ENCODE peak calls at places on chromosome 14, in four cellular contexts. One of them, this sample, is unnamed. For H4K20me1, the result is how much of the 10 kb centered on the place peaks cover.

GRCh38 chr14:70934084-70934483 is 26.8 kb downstream of the PCNX1 start:
- DNase-seq in SK-N-SH: no peak
- DNase-seq in neural progenitor cell: no peak
- DNase-seq in osteoblast: no peak
- DNase-seq in this sample: no peak

GRCh38 chr14:81435048-81435577 is 35.0 kb upstream of the STON2 start:
- DNase-seq in SK-N-SH: no peak
- DNase-seq in neural progenitor cell: no peak
- DNase-seq in osteoblast: no peak
- DNase-seq in this sample: no peak

GRCh38 chr14:21059842-21060589 is 2.4 kb downstream of the RNASE8 start:
- DNase-seq in SK-N-SH: no peak
- DNase-seq in neural progenitor cell: no peak
- DNase-seq in osteoblast: peak
- DNase-seq in this sample: no peak

GRCh38 chr14:68669644-68670343 is 123.1 kb downstream of the ZFP36L1 start:
- DNase-seq in neural progenitor cell: no peak
- DNase-seq in SK-N-SH: no peak
- DNase-seq in osteoblast: no peak
- DNase-seq in this sample: no peak

GRCh38 chr14:79278798-79279644 is 932.3 kb downstream of the DIO2 start:
- DNase-seq in SK-N-SH: peak
- DNase-seq in osteoblast: peak
- DNase-seq in neural progenitor cell: peak
- DNase-seq in this sample: peak

GRCh38 chr14:66379116-66379515 is 107.1 kb upstream of the CCDC196 start:
- DNase-seq in osteoblast: no peak
- DNase-seq in SK-N-SH: no peak
- DNase-seq in neural progenitor cell: peak
- DNase-seq in this sample: no peak

GRCh38 chr14:35339761-35340406 is 47.7 kb downstream of the PSMA6 start:
- DNase-seq in SK-N-SH: no peak
- DNase-seq in neural progenitor cell: no peak
- DNase-seq in osteoblast: no peak
- DNase-seq in this sample: no peak

GRCh38 chr14:24250354-24250753 is 7.9 kb upstream of the TINF2 start:
- DNase-seq in SK-N-SH: no peak
- DNase-seq in osteoblast: peak
- DNase-seq in neural progenitor cell: no peak
- DNase-seq in this sample: no peak

GRCh38 chr14:93619176-93619793 is 169.0 kb downstream of the PRIMA1 start:
- DNase-seq in neural progenitor cell: peak
- DNase-seq in osteoblast: no peak
- DNase-seq in SK-N-SH: peak
- DNase-seq in this sample: peak

GRCh38 chr14:59711083-59711482 is 134.5 kb upstream of the CCDC175 start:
- DNase-seq in SK-N-SH: no peak
- DNase-seq in osteoblast: no peak
- DNase-seq in neural progenitor cell: no peak
- DNase-seq in this sample: no peak

GRCh38 chr14:29717906-29718305 is 209.7 kb downstream of the PRKD1 start:
- DNase-seq in neural progenitor cell: no peak
- DNase-seq in osteoblast: no peak
- DNase-seq in SK-N-SH: no peak
- DNase-seq in this sample: no peak

GRCh38 chr14:101853455-101854018 is 92.0 kb downstream of the PPP2R5C start:
- DNase-seq in neural progenitor cell: peak
- DNase-seq in osteoblast: no peak
- DNase-seq in SK-N-SH: no peak
- DNase-seq in this sample: no peak

GRCh38 chr14:101852785-101853184 is 91.3 kb downstream of the PPP2R5C start:
- DNase-seq in osteoblast: no peak
- DNase-seq in neural progenitor cell: no peak
- DNase-seq in SK-N-SH: no peak
- DNase-seq in this sample: no peak

GRCh38 chr14:101855958-101856357 is 94.4 kb downstream of the PPP2R5C start:
- DNase-seq in neural progenitor cell: no peak
- DNase-seq in osteoblast: no peak
- DNase-seq in SK-N-SH: no peak
- DNase-seq in this sample: no peak

GRCh38 chr14:101851716-101852395 is 90.3 kb downstream of the PPP2R5C start:
- DNase-seq in osteoblast: no peak
- DNase-seq in SK-N-SH: no peak
- DNase-seq in neural progenitor cell: no peak
- DNase-seq in this sample: no peak

DNA sequence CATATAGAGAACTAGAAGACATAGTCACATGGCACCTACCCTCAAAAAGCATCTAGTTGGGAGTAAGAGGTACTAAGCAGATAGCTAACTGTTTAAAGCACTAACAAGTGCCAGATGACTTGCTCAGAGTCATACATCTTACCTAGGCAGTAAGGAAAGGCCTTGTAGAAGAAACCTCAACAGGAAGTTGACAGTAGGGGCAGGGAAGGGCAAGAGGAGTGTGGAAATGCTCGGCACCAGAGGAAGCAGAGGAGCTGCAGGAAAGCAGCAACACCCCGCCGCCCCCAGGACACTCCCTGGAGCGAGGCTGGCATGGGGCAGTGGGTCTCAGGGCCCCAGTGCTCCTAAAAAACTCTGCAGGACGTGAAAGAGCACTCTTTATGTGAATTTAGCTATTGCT is 92.9 kb downstream of the PPP2R5C start:
- DNase-seq in SK-N-SH: no peak
- DNase-seq in neural progenitor cell: no peak
- DNase-seq in osteoblast: peak
- DNase-seq in this sample: no peak
- H4K20me1 ChIP-seq in SK-N-SH: half or more
- H4K20me1 ChIP-seq in neural progenitor cell: half or more
- H4K20me1 ChIP-seq in osteoblast: under half
- H4K20me1 ChIP-seq in this sample: under half

GRCh38 chr14:56212541-56212940 is 94.3 kb downstream of the PELI2 start:
- DNase-seq in osteoblast: no peak
- DNase-seq in SK-N-SH: no peak
- DNase-seq in neural progenitor cell: no peak
- DNase-seq in this sample: no peak
- H4K20me1 ChIP-seq in osteoblast: under half
- H4K20me1 ChIP-seq in SK-N-SH: under half
- H4K20me1 ChIP-seq in neural progenitor cell: under half
- H4K20me1 ChIP-seq in this sample: under half

GRCh38 chr14:99468836-99469592 is 11.6 kb downstream of the SETD3 start:
- DNase-seq in osteoblast: no peak
- DNase-seq in neural progenitor cell: no peak
- DNase-seq in SK-N-SH: no peak
- DNase-seq in this sample: no peak
- H4K20me1 ChIP-seq in osteoblast: under half
- H4K20me1 ChIP-seq in neural progenitor cell: half or more
- H4K20me1 ChIP-seq in SK-N-SH: half or more
- H4K20me1 ChIP-seq in this sample: under half

GRCh38 chr14:64700290-64700689 is 3.9 kb upstream of the PLEKHG3 start:
- DNase-seq in SK-N-SH: no peak
- DNase-seq in osteoblast: no peak
- DNase-seq in neural progenitor cell: no peak
- DNase-seq in this sample: no peak
- H4K20me1 ChIP-seq in SK-N-SH: under half
- H4K20me1 ChIP-seq in osteoblast: under half
- H4K20me1 ChIP-seq in neural progenitor cell: under half
- H4K20me1 ChIP-seq in this sample: under half

DNA sequence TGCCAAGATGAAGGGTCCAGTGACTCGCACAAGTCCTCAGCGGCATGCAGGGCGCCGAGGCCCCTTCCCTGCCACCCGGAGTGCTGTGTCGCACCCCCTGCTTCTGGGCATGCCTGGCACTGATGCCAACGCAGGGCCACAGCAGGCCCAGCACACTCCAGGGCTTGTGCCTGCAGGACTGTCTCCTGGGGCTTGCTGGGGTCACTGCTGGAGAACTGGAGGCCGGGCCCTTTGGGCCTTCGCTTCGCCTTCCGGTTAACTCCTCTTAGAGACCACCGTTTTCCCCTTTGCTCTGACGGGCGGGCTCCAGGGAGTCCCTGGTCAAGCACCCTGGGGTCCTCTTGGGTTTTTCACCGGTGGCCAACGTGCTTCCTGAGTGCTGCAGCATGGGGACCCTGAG is 79.6 kb downstream of the WDR20 start:
- DNase-seq in osteoblast: no peak
- DNase-seq in neural progenitor cell: no peak
- DNase-seq in SK-N-SH: no peak
- DNase-seq in this sample: no peak
- H4K20me1 ChIP-seq in osteoblast: under half
- H4K20me1 ChIP-seq in neural progenitor cell: under half
- H4K20me1 ChIP-seq in SK-N-SH: under half
- H4K20me1 ChIP-seq in this sample: under half

DNA sequence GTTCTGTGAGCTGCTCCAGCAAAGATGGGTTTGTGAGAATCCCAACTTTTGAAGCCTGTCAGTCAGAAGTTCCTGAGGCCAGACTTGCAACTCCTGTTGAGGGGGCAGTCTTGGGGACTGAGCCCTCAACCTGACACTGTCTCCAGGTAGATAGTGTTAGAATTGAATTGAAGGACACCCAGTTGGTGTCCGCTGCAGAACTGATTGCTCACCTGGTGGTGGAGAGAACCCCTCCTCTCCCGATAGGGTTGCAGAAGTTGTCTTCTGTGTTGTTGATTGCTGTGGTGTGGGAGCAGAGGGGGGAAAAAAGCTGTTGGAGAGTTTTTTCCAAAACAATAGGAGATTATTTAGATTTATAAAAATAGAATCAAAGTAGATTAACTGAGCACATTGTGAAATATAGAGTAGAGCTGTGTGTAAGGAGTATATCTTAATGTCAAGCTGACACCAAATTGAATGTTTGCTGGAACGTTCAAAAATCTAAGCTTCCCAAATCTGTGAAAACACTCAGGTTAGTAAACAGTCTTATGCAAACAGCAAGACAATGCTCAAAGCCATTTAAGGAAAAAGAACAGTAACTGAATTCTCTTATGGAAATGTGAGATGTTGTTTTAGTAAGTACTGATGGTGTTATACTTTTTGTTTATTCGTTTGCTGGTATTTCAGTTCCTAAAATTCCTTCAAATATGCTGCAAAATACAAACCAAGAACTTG is 18.6 kb downstream of the HIF1A start:
- DNase-seq in osteoblast: no peak
- DNase-seq in neural progenitor cell: no peak
- DNase-seq in SK-N-SH: no peak
- DNase-seq in this sample: no peak
- H4K20me1 ChIP-seq in osteoblast: half or more
- H4K20me1 ChIP-seq in neural progenitor cell: half or more
- H4K20me1 ChIP-seq in SK-N-SH: half or more
- H4K20me1 ChIP-seq in this sample: half or more

GRCh38 chr14:31125231-31125630 is 82.4 kb downstream of the HECTD1 start:
- DNase-seq in osteoblast: no peak
- DNase-seq in neural progenitor cell: no peak
- DNase-seq in SK-N-SH: no peak
- DNase-seq in this sample: no peak
- H4K20me1 ChIP-seq in osteoblast: under half
- H4K20me1 ChIP-seq in neural progenitor cell: under half
- H4K20me1 ChIP-seq in SK-N-SH: under half
- H4K20me1 ChIP-seq in this sample: under half

GRCh38 chr14:55589171-55589570 is 9.2 kb downstream of the KTN1 start:
- DNase-seq in SK-N-SH: no peak
- DNase-seq in neural progenitor cell: no peak
- DNase-seq in osteoblast: no peak
- DNase-seq in this sample: no peak
- H4K20me1 ChIP-seq in SK-N-SH: half or more
- H4K20me1 ChIP-seq in neural progenitor cell: half or more
- H4K20me1 ChIP-seq in osteoblast: half or more
- H4K20me1 ChIP-seq in this sample: half or more

This sample was measured in HepG2.